ENCODE peak calls at places on chromosomes 6 and 20, in eight cellular contexts. R is psoas muscle; K is aorta; M is cardiac muscle cell; F is thoracic aorta; H is CD4-positive, CD25-positive, alpha-beta regulatory T cell; B is SJSA1; A is GM23338. Y is an unnamed sample.
A peak's percentile ranks its signal among the peaks of the same experiment; 100 is the strongest.

GRCh38 chr6:125853740-125854139 is 63.0 kb downstream of the NCOA7 start:
- DNase-seq in A (no peak), R (no peak), F (no peak), K (no peak), B (no peak), H (no peak), M (no peak), Y (no peak)

GRCh38 chr20:10508060-10508459 is 73.0 kb downstream of the SLX4IP start:
- DNase-seq in R (no peak), H (no peak), M (no peak), A (no peak), F (no peak), K (peak; percentile 55), B (no peak), Y (peak; percentile 18)

GRCh38 chr20:50478162-50479036 is 31.8 kb upstream of the PTPN1 start:
- DNase-seq in F (no peak), R (peak; percentile 61), H (peak; percentile 51), B (peak; percentile 55), A (peak; percentile 88), M (peak; percentile 54), K (peak; percentile 87), Y (peak; percentile 35)

GRCh38 chr6:135291288-135292116 is 110.4 kb downstream of the MYB start:
- DNase-seq in B (peak; percentile 5), R (no peak), K (no peak), M (no peak), A (no peak), F (no peak), H (no peak), Y (peak; percentile 70)

GRCh38 chr6:42251500-42251899 is 33.8 kb upstream of the MRPS10 start:
- DNase-seq in A (no peak), R (no peak), K (no peak), B (no peak), H (no peak), M (no peak), F (no peak), Y (peak; percentile 63)

GRCh38 chr20:58712116-58712822 is 19.7 kb downstream of the NPEPL1 start:
- DNase-seq in R (no peak), B (no peak), A (no peak), K (no peak), F (no peak), M (no peak), H (no peak), Y (no peak)

GRCh38 chr6:169959129-169960002 is 207.9 kb downstream of the ERMARD start:
- DNase-seq in F (no peak), B (no peak), M (no peak), K (peak; percentile 69), H (no peak), A (peak; percentile 32), R (no peak), Y (no peak)

GRCh38 chr6:34189806-34190503 is 44.1 kb upstream of the GRM4 start:
- DNase-seq in M (no peak), F (no peak), R (no peak), K (peak; percentile 66), A (no peak), H (no peak), B (no peak), Y (no peak)

GRCh38 chr20:4082406-4083102 is 67.2 kb upstream of the RNF24 start:
- DNase-seq in B (peak; percentile 90), A (peak; percentile 87), M (peak; percentile 73), F (no peak), H (no peak), K (peak; percentile 69), R (no peak), Y (peak; percentile 81)

DNA sequence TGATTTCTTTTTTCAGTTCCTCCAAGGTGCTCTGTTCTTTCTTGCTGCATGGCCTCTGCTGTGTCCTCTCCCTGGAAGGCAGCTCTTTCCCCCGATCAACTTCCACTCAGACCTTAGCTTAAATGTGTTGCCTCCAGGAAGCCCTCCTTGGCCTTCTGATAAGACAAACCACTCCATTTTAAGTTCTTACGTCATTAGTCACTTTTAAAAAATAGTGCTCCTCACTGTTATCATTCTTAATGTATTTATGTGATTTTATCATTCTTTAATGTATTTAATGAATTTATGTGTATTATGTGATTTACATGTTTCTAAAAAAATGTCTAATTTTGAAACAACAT is 12.2 kb upstream of the MANBAL start:
- DNase-seq in F (no peak), R (no peak), A (no peak), B (no peak), H (no peak), K (no peak), M (no peak), Y (no peak)
- H3K4me1 ChIP-seq in F (peaks cover 12% of the 10 kb centered on the region), R (peaks cover 10% of the 10 kb centered on the region), A (peaks cover 6% of the 10 kb centered on the region), B (no peaks in the 10 kb centered on the region), H (no peaks in the 10 kb centered on the region), K (no peaks in the 10 kb centered on the region), M (peaks cover 7% of the 10 kb centered on the region), Y (no peaks in the 10 kb centered on the region)

GRCh38 chr20:17236766-17237165 is 9.9 kb downstream of the PCSK2 start:
- DNase-seq in R (no peak), M (no peak), B (no peak), F (no peak), H (no peak), A (no peak), K (no peak), Y (no peak)
- H3K36me3 ChIP-seq in R (no peaks in the 10 kb centered on the region), M (no peaks in the 10 kb centered on the region), B (no peaks in the 10 kb centered on the region), F (no peaks in the 10 kb centered on the region), H (no peaks in the 10 kb centered on the region), A (no peaks in the 10 kb centered on the region), K (no peaks in the 10 kb centered on the region), Y (no peaks in the 10 kb centered on the region)

GRCh38 chr20:44497761-44498160 is 22.1 kb downstream of the TTPAL start:
- DNase-seq in R (no peak), B (no peak), M (no peak), K (no peak), H (no peak), A (no peak), F (no peak), Y (no peak)
- H3K4me1 ChIP-seq in R (peaks cover 49% of the 10 kb centered on the region), B (peaks cover 54% of the 10 kb centered on the region), M (peaks cover 12% of the 10 kb centered on the region), K (peaks cover 3% of the 10 kb centered on the region), H (no peaks in the 10 kb centered on the region), A (no peaks in the 10 kb centered on the region), F (peaks cover 20% of the 10 kb centered on the region), Y (peaks cover 56% of the 10 kb centered on the region)

DNA sequence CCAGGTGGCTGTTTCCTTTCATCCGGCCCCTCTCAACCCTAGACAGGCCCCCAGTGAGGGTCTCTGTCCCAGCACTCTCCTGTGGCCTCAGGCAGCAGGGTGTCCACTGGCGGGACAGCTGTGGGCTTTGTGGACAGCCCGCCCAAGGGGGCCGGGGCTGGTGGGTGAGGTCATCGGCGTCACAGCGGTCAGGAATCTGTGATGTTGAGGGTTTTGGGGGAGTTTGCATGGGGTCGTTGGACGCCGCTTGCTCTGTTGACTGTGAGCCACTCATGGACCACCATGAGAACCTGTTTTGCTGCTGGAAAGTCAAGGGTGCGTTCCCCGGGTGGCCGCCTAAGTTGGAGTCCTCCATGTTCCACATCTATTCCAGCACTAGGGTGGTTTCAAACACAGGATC is 146.4 kb downstream of the DTNBP1 start:
- DNase-seq in A (no peak), M (no peak), B (no peak), R (no peak), K (peak; percentile 7), F (no peak), H (no peak), Y (no peak)
- H3K36me3 ChIP-seq in A (peaks cover 67% of the 10 kb centered on the region), M (peaks cover 16% of the 10 kb centered on the region), B (peaks cover 44% of the 10 kb centered on the region), R (no peaks in the 10 kb centered on the region), K (no peaks in the 10 kb centered on the region), F (peaks cover 34% of the 10 kb centered on the region), H (peaks cover 79% of the 10 kb centered on the region), Y (peaks cover 12% of the 10 kb centered on the region)

Y was measured in astrocyte.